ENCODE peak calls at places on chromosomes 12 and 14, in nine cellular contexts. V is pons; U is kidney tubule cell; N is stimulated activated CD4-positive, alpha-beta T cell treated with anti-CD3 and anti-CD28 coated beads, Interleukin-1b, Interleukin-23, amount 100 ng/mL, for 4 hours; H is GM06990; P is breast epithelium; Y is activated gamma-delta T cell treated with anti-CD3 and anti-CD28 coated beads, Interleukin-2, amount 50 U/mL, for 16 hours; W is effector memory CD8-positive, alpha-beta T cell; Q is transverse colon. J is an unnamed sample.

GRCh38 chr12:76967181-76967885 is 88.5 kb upstream of the CSRP2 start:
- DNase-seq in Y (no peak), N (no peak), U (no peak), Q (no peak), W (no peak), H (no peak), P (no peak), V (no peak), J (no peak)

GRCh38 chr12:6607751-6608591 is 792 bp upstream of the CHD4 start:
- DNase-seq in Y (peak; percentile 52), N (no peak), H (peak; percentile 26), V (peak; percentile 86), U (peak; percentile 81), W (peak; percentile 69), Q (peak; percentile 76), P (peak; percentile 71), J (peak; percentile 92)

GRCh38 chr12:15044461-15044860 is 71.6 kb downstream of the PDE6H start:
- DNase-seq in N (no peak), W (no peak), Q (no peak), Y (no peak), V (no peak), U (peak; percentile 16), P (no peak), H (no peak), J (no peak)

GRCh38 chr14:32588448-32589320 is 259.6 kb downstream of the AKAP6 start:
- DNase-seq in Q (no peak), U (peak; percentile 64), Y (no peak), W (no peak), P (no peak), H (no peak), V (no peak), N (no peak), J (peak; percentile 66)

GRCh38 chr14:58716706-58717105 is 78.9 kb downstream of the DACT1 start:
- DNase-seq in N (no peak), H (no peak), W (no peak), P (no peak), V (no peak), Q (no peak), Y (no peak), U (no peak), J (no peak)

GRCh38 chr14:100440207-100440631 is 117.1 kb downstream of the SLC25A47 start:
- DNase-seq in W (no peak), Q (peak; percentile 82), Y (no peak), P (peak; percentile 89), V (peak; percentile 70), N (peak; percentile 23), U (peak; percentile 85), H (peak; percentile 23), J (peak; percentile 45)

GRCh38 chr12:33514893-33515292 is 75.3 kb upstream of the SYT10 start:
- DNase-seq in V (no peak), W (no peak), U (no peak), P (no peak), Q (no peak), H (no peak), N (no peak), Y (no peak), J (no peak)

GRCh38 chr12:2834581-2835491 is at the start of gene NRIP2:
- DNase-seq in V (peak; percentile 72), Y (no peak), P (no peak), W (no peak), N (no peak), H (no peak), U (no peak), Q (no peak), J (no peak)

GRCh38 chr12:1250641-1251040 is 259.6 kb downstream of the ERC1 start:
- DNase-seq in N (no peak), Q (no peak), W (no peak), Y (no peak), P (no peak), H (no peak), V (no peak), U (no peak), J (no peak)

GRCh38 chr12:124938606-124939427 is 24.4 kb upstream of the UBC start:
- DNase-seq in N (no peak), P (peak; percentile 88), W (peak; percentile 60), V (peak; percentile 93), H (peak; percentile 54), Q (peak; percentile 79), U (peak; percentile 80), Y (no peak), J (peak; percentile 84)

GRCh38 chr12:98823012-98823411 is 177.9 kb downstream of the APAF1 start:
- DNase-seq in W (no peak), Y (no peak), N (no peak), Q (no peak), P (no peak), U (no peak), H (no peak), V (no peak), J (no peak)

GRCh38 chr12:116592116-116592637 is 33.0 kb downstream of the MAP1LC3B2 start:
- DNase-seq in V (peak; percentile 38), P (peak; percentile 81), U (no peak), H (no peak), N (no peak), W (no peak), Y (no peak), Q (peak; percentile 36), J (no peak)